ENCODE peak calls at places on chromosomes 1 and 21, in six cellular contexts. Y is IMR-90, X is A549, Z is SK-N-SH, I is K562, Q is GM12878. U is an unnamed sample.

GRCh38 chr1:85571181-85571540 is 9.4 kb upstream of the CCN1 start:
- DNase-seq in Y (peak), X (no peak), Z (no peak), I (no peak), Q (no peak), U (peak)

GRCh38 chr1:3915551-3916121 is 15.6 kb upstream of the C1orf174 start:
- DNase-seq in Y (no peak), X (no peak), Z (no peak), I (no peak), Q (no peak), U (no peak)

GRCh38 chr1:1630191-1630964 is 1.6 kb upstream of the MMP23B start:
- DNase-seq in Y (no peak), X (no peak), Z (peak), I (no peak), Q (peak), U (no peak)

GRCh38 chr1:60078182-60078581 is 4.6 kb upstream of the C1orf87 start:
- DNase-seq in Y (no peak), X (no peak), Z (no peak), I (no peak), Q (no peak), U (no peak)

GRCh38 chr21:38170283-38170682 is 86.5 kb upstream of the KCNJ15 start:
- DNase-seq in Y (peak), X (no peak), Z (no peak), I (no peak), Q (no peak), U (no peak)

GRCh38 chr1:45230537-45230936 is 24.1 kb upstream of the ZSWIM5 start:
- DNase-seq in Y (no peak), X (no peak), Z (no peak), I (no peak), Q (no peak), U (peak)

GRCh38 chr1:230643887-230644286 is 1.6 kb downstream of the COG2 start:
- DNase-seq in Y (peak), X (peak), Z (no peak), I (peak), Q (no peak), U (no peak)

GRCh38 chr1:54980528-54981241 is at the start of gene TMEM61:
- DNase-seq in Y (no peak), X (no peak), Z (peak), I (no peak), Q (no peak), U (no peak)

GRCh38 chr1:97797403-97798183 is 123.2 kb downstream of the DPYD start:
- DNase-seq in Y (peak), X (no peak), Z (no peak), I (no peak), Q (no peak), U (no peak)

GRCh38 chr1:84693009-84693408 is 2.7 kb upstream of the SSX2IP start:
- DNase-seq in Y (no peak), X (no peak), Z (no peak), I (no peak), Q (no peak), U (no peak)

GRCh38 chr1:99595041-99595440 is 50.9 kb upstream of the PALMD start:
- DNase-seq in Y (no peak), X (no peak), Z (no peak), I (no peak), Q (no peak), U (no peak)

GRCh38 chr21:33932731-33933130 is 17.1 kb upstream of the ATP5PO start:
- DNase-seq in Y (no peak), X (no peak), Z (no peak), I (no peak), Q (no peak), U (no peak)

GRCh38 chr1:209769956-209770355 is 14.1 kb downstream of the TRAF3IP3 start:
- DNase-seq in Y (no peak), X (no peak), Z (no peak), I (no peak), Q (no peak), U (no peak)

GRCh38 chr21:16863541-16863940 is 649.3 kb upstream of the CXADR start:
- DNase-seq in Y (no peak), X (no peak), Z (no peak), I (no peak), Q (no peak), U (no peak)

GRCh38 chr1:204432708-204433107 is 21.1 kb upstream of the PPP1R15B start:
- DNase-seq in Y (no peak), X (no peak), Z (no peak), I (no peak), Q (no peak), U (no peak)

GRCh38 chr21:45178971-45179370 is 104.6 kb downstream of the ADARB1 start:
- DNase-seq in Y (no peak), X (no peak), Z (no peak), I (no peak), Q (no peak), U (no peak)

DNA sequence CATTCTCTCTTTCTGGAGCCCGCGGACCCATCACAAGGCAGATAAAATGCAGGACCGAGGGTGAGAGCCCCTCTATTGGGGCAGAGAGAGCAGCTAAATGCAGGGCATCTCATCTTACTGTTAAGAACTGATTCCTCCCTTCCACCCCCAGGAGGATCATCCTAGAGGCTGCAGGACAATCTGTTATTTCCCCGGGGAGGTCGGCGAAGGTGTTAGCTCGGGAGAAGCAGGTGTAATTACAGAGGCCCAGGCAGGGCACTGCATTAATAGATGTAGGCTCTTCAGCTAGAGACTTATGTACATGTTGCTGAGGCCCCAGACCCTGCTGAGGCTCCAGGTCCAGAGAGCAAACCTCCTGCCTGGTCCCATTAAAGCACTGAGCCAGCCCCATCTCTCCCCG is 320.3 kb upstream of the VAMP3 start:
- DNase-seq in Y (no peak), X (no peak), Z (no peak), I (no peak), Q (no peak), U (no peak)
- TF ChIP-seq SMC3 in Y (no peak), X (no peak), Z (no peak), I (no peak), Q (no peak), U (no peak)

DNA sequence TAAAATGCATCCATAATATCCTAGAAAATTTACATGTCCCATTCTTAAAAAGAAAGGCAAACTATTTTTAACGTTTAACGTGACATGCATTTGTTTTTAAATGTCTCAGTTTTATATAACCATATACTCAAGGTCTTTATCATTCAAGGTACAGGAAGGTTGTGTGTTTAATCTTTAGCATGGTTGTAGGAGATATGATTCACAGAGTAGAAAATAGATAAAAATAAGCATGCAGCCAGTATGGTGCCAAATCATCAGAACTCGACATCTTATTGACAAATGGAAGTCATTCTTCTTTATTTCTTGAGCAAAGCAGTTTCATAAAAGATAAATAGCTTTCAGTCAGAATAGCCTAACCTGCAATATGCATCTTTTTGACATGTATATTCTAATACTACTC is 51.0 kb downstream of the SAMSN1 start:
- DNase-seq in Y (no peak), X (no peak), Z (no peak), I (no peak), Q (no peak), U (no peak)
- TF ChIP-seq SMC3 in Y (no peak), X (no peak), Z (no peak), I (no peak), Q (no peak), U (no peak)

GRCh38 chr1:219174672-219175564 is 1.2 kb downstream of the LYPLAL1 start:
- DNase-seq in Y (peak), X (no peak), Z (no peak), I (peak), Q (peak), U (peak)
- TF ChIP-seq SMC3 in Y (no peak), X (no peak), Z (no peak), I (no peak), Q (no peak), U (no peak)

GRCh38 chr1:74679811-74680210 is 6.2 kb upstream of the ERICH3 start:
- DNase-seq in Y (no peak), X (no peak), Z (no peak), I (no peak), Q (no peak), U (no peak)
- TF ChIP-seq SMC3 in Y (no peak), X (no peak), Z (no peak), I (no peak), Q (no peak), U (no peak)

DNA sequence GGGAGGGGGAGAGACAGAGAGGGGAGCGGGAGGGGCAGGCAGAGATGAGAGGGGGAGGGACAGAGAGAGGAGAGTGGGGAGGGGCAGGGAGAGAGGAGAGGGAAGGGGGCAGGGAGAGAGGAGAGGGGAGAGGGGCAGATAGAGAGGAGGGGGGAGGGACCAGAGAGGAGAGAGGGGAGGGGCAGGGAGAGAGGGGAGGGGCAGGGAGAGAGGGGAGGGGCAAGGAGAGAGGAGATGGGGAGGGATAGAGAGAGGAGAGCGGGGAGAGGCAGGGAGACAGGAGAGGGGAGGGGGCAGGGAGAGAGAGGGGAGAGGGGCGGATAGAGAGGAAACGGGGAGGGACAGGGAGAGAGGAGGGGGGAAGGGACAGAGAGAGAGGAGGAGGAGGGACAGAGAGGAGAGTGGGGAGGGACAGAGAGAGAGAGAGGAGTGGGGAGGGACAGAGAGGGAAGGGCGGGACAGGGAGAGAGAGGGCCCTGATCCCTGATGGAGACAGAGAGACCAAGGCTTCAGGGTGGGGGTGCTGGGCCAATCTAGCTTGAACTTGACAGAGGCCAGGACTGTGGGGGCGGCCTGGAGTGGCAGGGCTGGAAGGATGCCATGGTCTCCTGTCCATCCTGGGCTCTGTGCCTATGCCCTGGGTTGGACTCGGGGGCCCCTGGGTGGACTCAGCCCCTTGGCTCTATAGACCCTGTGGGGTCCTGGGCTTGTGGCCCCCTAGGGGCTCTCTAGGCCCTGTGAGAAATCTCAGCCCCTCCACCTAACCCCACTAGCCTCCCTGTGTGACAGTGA is 43.6 kb downstream of the DMRTB1 start:
- DNase-seq in Y (no peak), X (no peak), Z (peak), I (no peak), Q (no peak), U (no peak)
- TF ChIP-seq SMC3 in Y (no peak), X (no peak), Z (no peak), I (no peak), Q (no peak), U (no peak)

DNA sequence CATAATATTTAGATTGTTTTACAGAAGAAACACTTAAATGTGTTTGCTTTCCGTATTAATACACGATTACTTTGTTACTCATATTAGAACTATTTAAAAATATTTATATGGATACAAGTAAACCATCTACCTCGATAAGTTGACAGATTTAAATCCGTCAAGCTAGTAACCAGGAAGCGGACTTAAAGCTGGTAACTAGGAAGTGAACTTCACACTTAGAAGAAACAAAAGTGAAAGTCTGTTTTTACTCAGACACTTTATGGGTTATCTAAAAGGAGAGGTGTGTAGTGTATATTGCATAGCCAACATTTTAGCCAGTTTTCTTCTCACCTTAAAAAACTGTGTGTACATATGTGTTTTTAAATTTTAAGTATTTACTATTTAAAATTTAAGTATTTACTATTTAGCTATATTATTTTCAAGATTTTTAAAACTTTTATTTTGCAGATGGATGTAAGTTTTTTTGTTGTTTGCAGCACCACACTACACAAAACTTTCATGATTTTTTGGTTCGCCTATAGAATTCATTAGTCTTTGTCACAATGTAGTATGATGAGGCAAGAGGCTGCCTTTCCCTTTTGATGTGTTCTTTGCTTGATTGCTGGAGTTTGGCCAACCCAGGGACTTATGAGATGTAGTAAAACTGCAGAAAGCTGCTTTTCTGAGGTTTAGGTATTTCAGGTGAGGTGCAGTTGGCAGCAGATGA is 2.7 kb downstream of the USP25 start:
- DNase-seq in Y (peak), X (no peak), Z (no peak), I (no peak), Q (peak), U (peak)
- TF ChIP-seq SMC3 in Y (no peak), X (no peak), Z (no peak), I (no peak), Q (no peak), U (no peak)

GRCh38 chr1:206909883-206910318 is 11.8 kb downstream of the FCMR start:
- DNase-seq in Y (no peak), X (no peak), Z (no peak), I (no peak), Q (no peak), U (no peak)

GRCh38 chr1:206909167-206909882 is 12.1 kb downstream of the IL24 start:
- DNase-seq in Y (no peak), X (peak), Z (peak), I (peak), Q (no peak), U (no peak)

GRCh38 chr1:206914138-206914537 is 7.6 kb downstream of the FCMR start:
- DNase-seq in Y (no peak), X (no peak), Z (no peak), I (no peak), Q (no peak), U (no peak)

GRCh38 chr1:206912445-206913095 is 9.2 kb downstream of the FCMR start:
- DNase-seq in Y (peak), X (peak), Z (peak), I (peak), Q (no peak), U (peak)

GRCh38 chr1:206911064-206911663 is 10.6 kb downstream of the FCMR start:
- DNase-seq in Y (peak), X (peak), Z (peak), I (peak), Q (no peak), U (peak)
- TF ChIP-seq SMC3 in Y (peak), X (peak), Z (peak), I (peak), Q (peak), U (no peak)

DNA sequence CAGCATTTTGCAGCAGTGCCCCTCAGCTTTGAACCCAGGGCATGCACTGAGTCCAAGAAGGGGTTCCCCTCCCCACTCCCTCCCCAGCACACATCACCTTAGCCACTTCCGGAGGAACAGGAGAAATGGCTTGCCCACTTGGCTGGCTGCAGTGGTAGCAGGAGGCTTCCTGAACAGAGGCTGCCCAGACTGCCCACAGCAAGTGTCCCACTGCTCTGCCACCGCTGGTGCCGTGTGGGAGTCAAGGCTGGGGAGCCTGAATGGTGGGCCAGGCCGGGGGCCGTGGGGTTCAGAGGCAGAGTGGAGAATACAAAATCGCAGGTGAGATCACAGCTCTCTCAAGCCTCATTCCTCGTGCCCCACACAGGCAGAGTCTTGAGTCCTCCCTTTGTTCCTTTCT is 34.5 kb downstream of the CD247 start:
- DNase-seq in Y (no peak), X (no peak), Z (no peak), I (no peak), Q (no peak), U (no peak)
- TF ChIP-seq SMC3 in Y (no peak), X (no peak), Z (no peak), I (no peak), Q (no peak), U (no peak)

DNA sequence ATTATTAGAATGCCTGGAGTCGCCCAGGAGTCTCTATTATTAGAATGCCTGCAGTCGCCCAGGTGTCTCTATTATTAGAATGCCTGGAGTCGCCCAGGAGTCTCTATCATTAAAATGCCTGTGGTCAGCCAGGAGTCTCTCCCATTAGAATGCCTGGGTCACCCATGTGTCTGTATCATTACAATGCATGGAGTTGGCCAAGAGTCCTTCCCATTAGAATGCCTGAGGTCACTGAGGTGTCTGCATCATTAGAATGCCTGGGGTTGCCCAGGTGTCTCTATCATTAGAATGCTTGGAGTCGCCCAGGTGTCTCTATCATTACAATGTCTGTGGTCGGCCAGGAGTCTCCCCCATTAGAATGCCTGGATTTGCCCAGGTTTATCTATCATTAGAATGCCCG is 66.9 kb downstream of the RNF187 start:
- DNase-seq in Y (no peak), X (no peak), Z (no peak), I (no peak), Q (no peak), U (no peak)
- TF ChIP-seq SMC3 in Y (no peak), X (no peak), Z (no peak), I (no peak), Q (no peak), U (no peak)

DNA sequence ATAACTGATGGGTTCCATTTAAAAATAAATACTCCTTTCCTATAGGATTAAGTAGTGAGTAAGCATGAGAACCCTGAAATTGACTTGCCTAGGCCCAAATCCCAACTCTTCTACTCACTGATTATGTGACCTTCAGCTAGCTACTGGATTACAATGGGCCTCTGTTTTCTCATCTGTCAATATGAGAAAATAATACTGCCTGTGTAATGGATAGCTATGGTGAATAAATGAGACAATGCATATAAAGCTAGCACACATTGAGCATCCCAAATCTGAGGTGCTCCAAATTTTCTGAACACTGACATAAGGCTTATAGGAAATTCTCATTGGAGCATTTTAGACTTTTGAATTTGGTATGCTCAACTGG is 5.3 kb upstream of the LRRC8C start:
- DNase-seq in Y (no peak), X (no peak), Z (no peak), I (no peak), Q (no peak), U (peak)
- TF ChIP-seq SMC3 in Y (no peak), X (no peak), Z (no peak), I (no peak), Q (no peak), U (no peak)

U was measured in HepG2.